ENCODE peak calls at places on chromosomes 16 and 17, in five cellular contexts. F, C, U, X and B are unnamed samples.

GRCh38 chr17:17663160-17664072 is 17.8 kb upstream of the RAI1 start:
- DNase-seq in F (no peak), C (no peak), U (peak), X (peak), B (peak)

GRCh38 chr16:89949756-89950155 is 1.2 kb downstream of the DEF8 start:
- DNase-seq in F (no peak), C (no peak), U (no peak), X (no peak), B (no peak)

GRCh38 chr16:77963185-77964044 is 58.9 kb upstream of the CLEC3A start:
- DNase-seq in F (no peak), C (no peak), U (no peak), X (no peak), B (no peak)

GRCh38 chr16:55944377-55944802 is 69.2 kb upstream of the CES5A start:
- DNase-seq in F (peak), C (no peak), U (peak), X (peak), B (peak)

GRCh38 chr16:88570691-88571092 is 489 bp downstream of the ZC3H18 start:
- DNase-seq in F (no peak), C (no peak), U (no peak), X (peak), B (peak)

GRCh38 chr17:33667671-33668070 is 374.6 kb upstream of the ASIC2 start:
- DNase-seq in F (no peak), C (no peak), U (no peak), X (no peak), B (no peak)

GRCh38 chr16:35425270-35425669 is 1965.9 kb downstream of the TP53TG3F start:
- DNase-seq in F (no peak), C (no peak), U (no peak), X (no peak), B (no peak)

GRCh38 chr17:61528171-61528570 is 62.8 kb downstream of the NACA2 start:
- DNase-seq in F (no peak), C (no peak), U (no peak), X (no peak), B (no peak)

GRCh38 chr17:57948555-57949420 is 6.4 kb downstream of the CUEDC1 start:
- DNase-seq in F (no peak), C (peak), U (no peak), X (peak), B (peak)

GRCh38 chr16:66335704-66336329 is 30.7 kb upstream of the CDH5 start:
- DNase-seq in F (no peak), C (no peak), U (peak), X (no peak), B (peak)

GRCh38 chr17:11446316-11446715 is 152.0 kb upstream of the DNAH9 start:
- DNase-seq in F (no peak), C (no peak), U (no peak), X (no peak), B (no peak)

GRCh38 chr17:70096861-70097260 is 21.8 kb downstream of the KCNJ16 start:
- DNase-seq in F (no peak), C (no peak), U (no peak), X (no peak), B (peak)

GRCh38 chr16:29306201-29306600 is 100.3 kb downstream of the NPIPB11 start:
- DNase-seq in F (no peak), C (no peak), U (no peak), X (no peak), B (no peak)

GRCh38 chr16:56637814-56638750 is at the start of gene MT1A:
- DNase-seq in F (peak), C (no peak), U (peak), X (no peak), B (no peak)

GRCh38 chr17:82689077-82689476 is 9.4 kb downstream of the RAB40B start:
- DNase-seq in F (no peak), C (no peak), U (no peak), X (no peak), B (no peak)

GRCh38 chr17:19805006-19805405 is 56.9 kb upstream of the ALDH3A1 start:
- DNase-seq in F (no peak), C (no peak), U (no peak), X (no peak), B (no peak)

GRCh38 chr16:88811600-88811849 is 203 bp downstream of the APRT start:
- DNase-seq in F (no peak), C (peak), U (no peak), X (no peak), B (no peak)

GRCh38 chr17:79026345-79027273 is 2.6 kb downstream of the C1QTNF1 start:
- DNase-seq in F (no peak), C (peak), U (peak), X (peak), B (peak)

GRCh38 chr16:13848795-13849194 is 71.2 kb upstream of the ERCC4 start:
- DNase-seq in F (no peak), C (no peak), U (no peak), X (no peak), B (no peak)

DNA sequence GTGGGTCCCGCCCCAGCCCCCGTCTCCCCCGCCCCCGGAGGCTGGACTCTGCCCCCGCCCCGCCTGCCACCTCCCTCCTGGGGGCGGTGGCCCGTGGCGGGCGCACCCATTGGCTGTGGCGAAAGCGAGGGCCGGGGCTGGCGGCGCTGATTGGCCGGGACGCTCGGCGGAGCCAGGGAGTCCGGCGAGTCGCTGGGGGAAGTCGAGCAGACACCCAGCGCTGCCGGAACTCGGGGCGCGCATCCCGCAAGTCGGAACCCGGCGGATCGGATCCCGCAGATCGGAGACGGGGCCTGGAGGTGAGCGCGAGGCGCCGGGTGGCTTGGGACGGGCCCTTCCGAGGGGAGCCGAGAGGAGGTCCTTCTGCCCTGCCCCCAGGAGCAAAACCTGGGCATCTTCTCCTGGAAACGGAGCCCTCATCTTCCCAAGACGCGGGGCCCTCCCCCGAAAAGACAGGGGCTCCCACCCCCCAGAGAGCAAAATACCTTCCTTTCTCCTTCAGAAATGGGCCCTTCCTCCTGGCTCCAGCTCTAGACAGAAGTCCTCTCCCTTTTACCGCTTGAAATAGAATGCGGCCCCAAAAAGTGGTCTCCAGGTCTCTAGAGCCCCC is at the start of gene ABAT:
- DNase-seq in F (peak), C (peak), U (peak), X (peak), B (peak)
- TF ChIP-seq CTCF in F (no peak), C (no peak), U (no peak), X (no peak), B (no peak)

GRCh38 chr16:4375717-4376116 is 4.1 kb downstream of the VASN start:
- DNase-seq in F (no peak), C (peak), U (no peak), X (no peak), B (peak)

GRCh38 chr16:4378202-4378666 is 6.6 kb downstream of the VASN start:
- DNase-seq in F (no peak), C (no peak), U (peak), X (no peak), B (no peak)

GRCh38 chr16:4376820-4377572 is 5.3 kb downstream of the VASN start:
- DNase-seq in F (no peak), C (no peak), U (no peak), X (no peak), B (no peak)

GRCh38 chr16:4377573-4378146 is 6.0 kb downstream of the VASN start:
- DNase-seq in F (no peak), C (no peak), U (no peak), X (no peak), B (no peak)

GRCh38 chr16:4376126-4376819 is 4.6 kb downstream of the VASN start:
- DNase-seq in F (peak), C (no peak), U (peak), X (no peak), B (no peak)
- H3K4me3 ChIP-seq in F (no peak), C (no peak), U (peak), X (no peak), B (no peak)

DNA sequence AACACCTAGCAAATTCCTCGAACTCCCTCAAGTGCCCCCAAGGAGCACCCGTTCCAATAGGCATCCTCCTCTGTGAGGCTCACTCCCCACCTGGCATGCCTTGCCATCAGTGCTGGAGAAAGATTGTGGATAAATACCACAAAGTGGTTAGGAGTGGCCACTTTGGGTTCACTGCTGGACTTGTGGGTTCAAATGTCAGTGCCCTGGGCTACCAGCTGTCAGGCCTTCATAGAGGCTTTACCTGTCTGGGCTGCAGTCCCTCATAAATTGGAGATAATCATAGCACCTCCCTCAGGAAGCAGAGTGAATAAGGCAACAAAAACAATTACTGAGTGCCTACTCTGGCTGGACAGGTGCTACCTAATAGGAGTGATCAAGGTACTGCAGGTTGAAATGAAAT is 1.5 kb upstream of the SYT17 start:
- DNase-seq in F (no peak), C (peak), U (no peak), X (no peak), B (no peak)
- TF ChIP-seq CTCF in F (no peak), C (peak), U (no peak), X (no peak), B (no peak)

GRCh38 chr17:29140631-29141483 is 39.3 kb downstream of the MYO18A start:
- DNase-seq in F (no peak), C (peak), U (no peak), X (no peak), B (no peak)

GRCh38 chr17:29140051-29140582 is 40.1 kb downstream of the MYO18A start:
- DNase-seq in F (peak), C (no peak), U (peak), X (peak), B (peak)

GRCh38 chr17:29138991-29139682 is 41.1 kb downstream of the MYO18A start:
- DNase-seq in F (no peak), C (no peak), U (peak), X (no peak), B (no peak)

GRCh38 chr17:29143894-29144293 is 36.3 kb downstream of the MYO18A start:
- DNase-seq in F (no peak), C (peak), U (no peak), X (no peak), B (no peak)

DNA sequence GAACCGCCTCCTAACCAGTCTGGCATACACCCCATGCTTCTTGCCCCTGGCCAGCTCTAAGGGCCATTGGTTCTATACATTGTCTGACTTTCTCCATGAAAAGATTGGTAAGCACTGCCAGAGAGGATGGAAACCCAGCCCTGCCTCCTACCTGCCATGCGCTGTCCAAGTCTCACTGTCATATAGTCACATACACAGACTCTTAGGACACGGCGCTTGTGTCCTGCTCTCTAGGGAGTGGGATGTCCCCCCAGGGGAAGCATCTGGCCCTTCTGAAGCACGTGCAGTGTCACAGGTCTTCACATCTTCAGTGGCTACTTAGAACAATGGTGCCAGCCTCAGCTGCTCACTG is 38.7 kb downstream of the MYO18A start:
- DNase-seq in F (no peak), C (peak), U (no peak), X (no peak), B (no peak)
- H3K4me3 ChIP-seq in F (no peak), C (no peak), U (peak), X (no peak), B (no peak)

DNA sequence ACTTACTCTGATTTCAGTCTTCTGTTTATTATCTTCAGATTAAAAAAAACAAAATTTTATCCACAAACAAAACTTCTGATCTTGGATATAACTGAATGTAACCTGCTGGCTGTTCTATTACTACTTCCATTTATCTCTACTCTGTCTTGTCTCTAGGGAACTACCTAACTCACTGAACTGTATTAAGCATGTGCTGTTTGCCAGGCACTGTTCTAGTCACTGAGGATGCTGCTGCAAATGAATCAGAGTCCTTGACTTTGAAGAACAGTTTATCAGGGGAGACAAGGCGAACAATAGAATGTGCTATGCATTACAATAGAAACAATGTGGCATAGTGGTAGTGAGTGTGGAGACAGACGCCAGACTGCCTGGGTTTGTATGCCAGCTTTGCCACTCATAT is 2.3 kb upstream of the ANKRD40 start:
- DNase-seq in F (no peak), C (no peak), U (no peak), X (no peak), B (no peak)
- TF ChIP-seq CTCF in F (no peak), C (no peak), U (no peak), X (no peak), B (no peak)

GRCh38 chr17:80768936-80769335 is 222.7 kb upstream of the CHMP6 start:
- DNase-seq in F (no peak), C (no peak), U (no peak), X (no peak), B (no peak)
- H3K4me3 ChIP-seq in F (no peak), C (no peak), U (no peak), X (no peak), B (no peak)

DNA sequence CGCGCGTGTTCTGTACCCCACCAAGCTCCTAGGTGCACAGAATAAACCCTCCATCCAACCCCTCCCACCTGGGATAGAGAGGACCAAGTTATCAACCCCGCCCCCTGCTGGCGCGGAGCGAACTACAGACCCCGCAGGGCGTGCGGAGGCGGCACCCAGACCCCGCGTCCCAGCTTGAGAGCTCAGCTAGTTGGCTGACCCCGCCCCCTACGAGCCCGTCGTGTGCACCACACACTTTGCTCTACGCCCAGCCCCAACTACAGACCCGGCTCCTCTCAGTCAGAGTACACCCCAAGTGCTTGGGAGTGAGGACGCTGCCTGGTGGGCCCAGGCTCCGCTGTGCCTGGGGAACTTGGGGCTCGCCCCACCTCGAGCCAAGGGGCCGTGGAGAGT is 1.5 kb downstream of the GRIN2A start:
- DNase-seq in F (no peak), C (no peak), U (no peak), X (no peak), B (no peak)
- TF ChIP-seq CTCF in F (no peak), C (no peak), U (peak), X (no peak), B (no peak)

GRCh38 chr16:30998852-30999761 is 11.3 kb downstream of the STX1B start:
- DNase-seq in F (no peak), C (no peak), U (no peak), X (no peak), B (no peak)
- H3K4me3 ChIP-seq in F (no peak), C (peak), U (no peak), X (no peak), B (no peak)

DNA sequence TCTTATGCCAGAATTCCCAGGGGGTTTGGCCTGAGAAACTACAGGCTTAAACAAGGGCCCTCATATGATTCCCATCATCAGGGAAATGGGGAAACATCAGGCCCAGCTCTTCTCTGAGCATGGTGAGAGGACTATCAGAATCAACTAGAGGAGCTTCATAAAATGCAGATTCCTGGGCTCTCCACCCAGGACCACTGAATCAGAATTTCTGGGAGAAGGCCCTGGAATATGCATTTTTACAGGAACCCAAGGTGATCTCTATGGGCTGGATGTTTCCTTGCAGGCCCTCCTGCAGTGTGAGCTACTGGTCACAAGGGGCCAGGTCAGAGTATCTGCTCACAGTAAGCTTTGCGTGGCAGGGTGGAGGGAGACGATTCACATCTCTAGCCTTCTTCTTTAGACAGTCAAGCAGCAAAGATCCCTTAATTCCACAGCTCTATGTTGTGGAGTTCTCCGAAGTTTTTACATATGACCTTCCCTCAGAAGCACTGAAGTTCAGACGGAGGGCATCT is 38.8 kb upstream of the HOXB13 start:
- DNase-seq in F (no peak), C (no peak), U (no peak), X (no peak), B (no peak)
- TF ChIP-seq CTCF in F (no peak), C (no peak), U (no peak), X (no peak), B (no peak)